ENCODE peak calls at places on chromosomes 16 and 17, in ten cellular contexts. S is HS-5; E is lower leg skin; Q is astrocyte of the spinal cord; A is HEK293T; B is activated T-cell treated with anti-CD3 and anti-CD28 coated beads, Interleukin-2, amount 50 U/mL, for 72 hours; D is NCI-H69; U is activated CD8-positive, alpha-beta T cell treated with anti-CD3 and anti-CD28 coated beads for 36 hours; H is AG09309; K is T1000. C is an unnamed sample.

GRCh38 chr17:3017936-3018335 is 45.5 kb downstream of the OR1D5 start:
- DNase-seq in E (no peak), A (no peak), K (no peak), U (no peak), D (no peak), Q (no peak), B (no peak), S (no peak), H (no peak), C (no peak)

GRCh38 chr17:78144146-78144719 is 2.0 kb upstream of the C17orf99 start:
- DNase-seq in B (no peak), S (no peak), K (peak), Q (peak), H (peak), D (peak), A (no peak), U (no peak), E (peak), C (peak)

GRCh38 chr16:23836404-23837291 is 865 bp downstream of the PRKCB start:
- DNase-seq in Q (no peak), E (no peak), S (no peak), U (peak), H (no peak), K (no peak), B (peak), D (peak), A (peak), C (peak)

GRCh38 chr16:22844426-22844825 is 30.5 kb downstream of the HS3ST2 start:
- DNase-seq in U (peak), Q (no peak), S (no peak), H (no peak), E (no peak), B (no peak), A (no peak), D (no peak), K (no peak), C (no peak)

GRCh38 chr17:45305532-45306087 is 11.2 kb downstream of the MAP3K14 start:
- DNase-seq in H (no peak), Q (peak), S (no peak), D (no peak), E (no peak), K (no peak), U (peak), B (no peak), A (no peak), C (no peak)

GRCh38 chr16:52906271-52906670 is 146.4 kb downstream of the CHD9NB start:
- DNase-seq in A (no peak), E (no peak), S (no peak), B (no peak), U (no peak), D (no peak), K (no peak), H (no peak), Q (no peak), C (no peak)

GRCh38 chr17:67194134-67194533 is 50.9 kb downstream of the HELZ start:
- DNase-seq in H (no peak), D (no peak), S (peak), E (no peak), K (no peak), Q (peak), A (no peak), U (no peak), B (no peak), C (no peak)

GRCh38 chr16:11235703-11235991 is 20.4 kb downstream of the SOCS1 start:
- DNase-seq in K (no peak), H (no peak), U (no peak), S (no peak), B (no peak), E (no peak), Q (no peak), A (no peak), D (no peak), C (no peak)

GRCh38 chr17:41451154-41451728 is 10.5 kb upstream of the KRT38 start:
- DNase-seq in E (no peak), K (no peak), B (no peak), H (peak), Q (peak), U (no peak), A (no peak), D (no peak), S (no peak), C (no peak)

GRCh38 chr16:65515193-65515592 is 393.3 kb upstream of the CDH11 start:
- DNase-seq in Q (no peak), A (no peak), D (no peak), H (no peak), K (no peak), S (no peak), B (no peak), E (no peak), U (no peak), C (no peak)

GRCh38 chr17:77120866-77121265 is 19.9 kb upstream of the SEC14L1 start:
- DNase-seq in H (no peak), D (peak), U (no peak), A (no peak), S (no peak), E (no peak), B (no peak), Q (peak), K (no peak), C (no peak)

C was measured in sigmoid colon.